ENCODE peak calls at places on chromosomes 12 and 14, in ten cellular contexts. U, J, D, V, Z, R, H, K, F and C are unnamed samples.

GRCh38 chr14:29803045-29803444 is 124.6 kb downstream of the PRKD1 start:
- DNase-seq in F (no peak), H (no peak), U (no peak), K (no peak), V (no peak), J (no peak), R (no peak), D (no peak), Z (no peak), C (no peak)

GRCh38 chr14:58430156-58430555 is 2.6 kb downstream of the KIAA0586 start:
- DNase-seq in F (peak), K (no peak), Z (no peak), R (no peak), D (no peak), H (peak), V (no peak), U (no peak), J (no peak), C (no peak)

GRCh38 chr12:112130461-112130998 is 5.2 kb downstream of the TRAFD1 start:
- DNase-seq in Z (no peak), J (no peak), V (no peak), K (no peak), R (no peak), D (no peak), H (peak), U (peak), F (no peak), C (no peak)

GRCh38 chr14:81390706-81391105 is 9.4 kb downstream of the STON2 start:
- DNase-seq in D (no peak), Z (no peak), K (no peak), V (no peak), H (no peak), R (no peak), U (no peak), J (no peak), F (no peak), C (no peak)

GRCh38 chr14:92160619-92161018 is 38.9 kb downstream of the CPSF2 start:
- DNase-seq in Z (no peak), D (no peak), R (no peak), H (peak), F (peak), V (no peak), U (no peak), J (no peak), K (no peak), C (no peak)

GRCh38 chr14:75857199-75857598 is 124.6 kb downstream of the TGFB3 start:
- DNase-seq in F (no peak), H (no peak), R (no peak), K (no peak), V (no peak), U (no peak), J (no peak), Z (no peak), D (no peak), C (no peak)

GRCh38 chr12:93243689-93244513 is 133.8 kb upstream of the NUDT4 start:
- DNase-seq in D (no peak), F (peak), H (peak), J (no peak), U (peak), Z (peak), K (no peak), R (no peak), V (no peak), C (no peak)

GRCh38 chr14:22180045-22180444 is 409.0 kb downstream of the DAD1 start:
- DNase-seq in D (no peak), K (no peak), F (no peak), Z (no peak), H (no peak), J (no peak), U (no peak), V (no peak), R (no peak), C (no peak)

GRCh38 chr14:74671789-74672188 is 41.1 kb downstream of the AREL1 start:
- DNase-seq in V (no peak), D (no peak), Z (no peak), K (peak), U (no peak), R (no peak), F (peak), J (no peak), H (peak), C (no peak)

GRCh38 chr12:77064891-77065360 is 443 bp downstream of the E2F7 start:
- DNase-seq in F (peak), J (no peak), K (no peak), V (no peak), R (no peak), U (no peak), D (peak), H (no peak), Z (no peak), C (peak)